ENCODE peak calls at places on chromosomes 4 and X, in seven cellular contexts. F is posterior vena cava; C is ovary; G is stimulated activated CD4-positive, alpha-beta T cell treated with anti-CD3 and anti-CD28 coated beads, Interleukin-4, amount 100 ng/mL, for 24 hours; X is activated CD4-positive, alpha-beta memory T cell treated with anti-CD3 and anti-CD28 coated beads, Interleukin-2, amount 10 ng/mL, durations not matched to agents 7 days and 5 days; M is activated naive CD4-positive, alpha-beta T cell; H is skeletal muscle cell. N is an unnamed sample.

GRCh38 chr4:100093091-100093866 is 97.0 kb downstream of the DDIT4L start:
- DNase-seq in F (peak), G (peak), C (peak), H (peak), X (peak), M (peak), N (peak)

GRCh38 chr4:107838138-107838618 is 13.4 kb downstream of the SGMS2 start:
- DNase-seq in F (no peak), X (no peak), G (no peak), H (no peak), C (no peak), M (no peak), N (no peak)

GRCh38 chr4:25925486-25926201 is 11.6 kb downstream of the SMIM20 start:
- DNase-seq in H (no peak), X (peak), M (no peak), F (no peak), C (no peak), G (peak), N (peak)

GRCh38 chrX:9396930-9397329 is 67.9 kb upstream of the TBL1X start:
- DNase-seq in C (no peak), M (no peak), F (no peak), G (no peak), H (no peak), X (no peak), N (no peak)

GRCh38 chr4:94577136-94577535 is 125.4 kb downstream of the PDLIM5 start:
- DNase-seq in G (no peak), X (no peak), H (no peak), C (peak), F (peak), M (no peak), N (no peak)

GRCh38 chr4:184280104-184280503 is 62.4 kb upstream of the ENPP6 start:
- DNase-seq in G (no peak), H (no peak), F (no peak), M (no peak), C (no peak), X (no peak), N (no peak)

GRCh38 chr4:42904986-42905385 is 12.5 kb downstream of the GRXCR1 start:
- DNase-seq in H (no peak), C (no peak), F (no peak), X (no peak), G (no peak), M (no peak), N (no peak)

GRCh38 chr4:106266201-106266600 is 49.8 kb downstream of the TBCK start:
- DNase-seq in H (no peak), M (no peak), X (no peak), F (no peak), C (no peak), G (no peak), N (no peak)

GRCh38 chrX:125926295-125926694 is 239.8 kb downstream of the DCAF12L2 start:
- DNase-seq in F (no peak), H (no peak), X (no peak), C (no peak), M (no peak), G (no peak), N (no peak)

GRCh38 chr4:53943345-53944085 is 120.9 kb downstream of the CHIC2 start:
- DNase-seq in M (no peak), C (no peak), H (peak), G (no peak), F (no peak), X (no peak), N (no peak)

GRCh38 chr4:88382621-88383020 is 4.0 kb downstream of the HERC6 start:
- DNase-seq in M (peak), H (no peak), C (no peak), X (peak), G (peak), F (no peak), N (peak)

GRCh38 chr4:184444953-184445309 is 29.4 kb downstream of the IRF2 start:
- DNase-seq in C (no peak), H (no peak), G (peak), X (no peak), F (peak), M (no peak), N (peak)

GRCh38 chr4:108072300-108072699 is 82.6 kb downstream of the HADH start:
- DNase-seq in M (peak), X (peak), F (no peak), G (peak), H (no peak), C (no peak), N (peak)

GRCh38 chr4:55549888-55550287 is 3.2 kb upstream of the CLOCK start:
- DNase-seq in F (no peak), G (no peak), C (no peak), M (no peak), H (peak), X (no peak), N (no peak)

GRCh38 chr4:111064342-111064993 is 441.6 kb upstream of the PITX2 start:
- DNase-seq in M (no peak), H (peak), C (no peak), G (no peak), F (no peak), X (no peak), N (no peak)

GRCh38 chrX:39011454-39012204 is 210.4 kb downstream of the MID1IP1 start:
- DNase-seq in F (no peak), G (no peak), X (no peak), H (no peak), C (no peak), M (no peak), N (no peak)

GRCh38 chrX:95949588-95949987 is 735.1 kb upstream of the DIAPH2 start:
- DNase-seq in G (no peak), M (no peak), C (no peak), F (no peak), X (no peak), H (no peak), N (no peak)

GRCh38 chr4:147940144-147940543 is 208.3 kb downstream of the ARHGAP10 start:
- DNase-seq in C (no peak), H (no peak), X (no peak), G (no peak), M (no peak), F (no peak), N (no peak)

GRCh38 chrX:51144828-51145442 is 187.7 kb upstream of the NUDT10 start:
- DNase-seq in G (peak), H (no peak), F (no peak), X (peak), M (no peak), C (no peak), N (peak)

GRCh38 chr4:55078987-55079386 is 46.4 kb downstream of the KDR start:
- DNase-seq in C (no peak), M (no peak), H (peak), X (no peak), F (peak), G (no peak), N (no peak)

GRCh38 chrX:103656623-103657022 is 27.8 kb downstream of the TCEAL1 start:
- DNase-seq in H (peak), X (no peak), C (no peak), M (no peak), F (no peak), G (no peak), N (no peak)

GRCh38 chr4:164700471-164700870 is 53.5 kb upstream of the SMIM31 start:
- DNase-seq in H (no peak), M (no peak), G (no peak), X (no peak), F (no peak), C (no peak), N (peak)

GRCh38 chr4:156571146-156571545 is 400.5 kb downstream of the PDGFC start:
- DNase-seq in F (no peak), M (no peak), H (no peak), X (no peak), G (no peak), C (no peak), N (no peak)

GRCh38 chr4:13888112-13888511 is 260.6 kb upstream of the BOD1L1 start:
- DNase-seq in F (no peak), X (no peak), C (no peak), M (no peak), G (no peak), H (peak), N (no peak)

N was measured in activated CD4-positive, alpha-beta T cell treated with anti-CD3 and anti-CD28 coated beads for 36 hours.